ENCODE peak calls at places on chromosomes 16 and 17, in four cellular contexts. D, O, U and A are unnamed samples.

GRCh38 chr16:89581045-89581695 is 5.6 kb downstream of the CPNE7 start:
- DNase-seq in U (no peak), D (peak), O (peak), A (peak)

GRCh38 chr16:15691046-15691445 is 41.0 kb downstream of the NDE1 start:
- DNase-seq in D (no peak), U (no peak), O (no peak), A (no peak)

GRCh38 chr16:66204761-66205160 is 161.7 kb upstream of the CDH5 start:
- DNase-seq in D (peak), U (no peak), O (no peak), A (peak)

GRCh38 chr17:65820306-65820705 is 258.9 kb upstream of the AXIN2 start:
- DNase-seq in U (no peak), D (no peak), O (no peak), A (no peak)

GRCh38 chr17:66647391-66647983 is 187.4 kb upstream of the CACNG5 start:
- DNase-seq in O (peak), D (peak), U (no peak), A (no peak)

GRCh38 chr17:16456770-16457316 is 35.1 kb downstream of the LRRC75A start:
- DNase-seq in O (no peak), U (no peak), D (no peak), A (no peak)

GRCh38 chr16:75789237-75789636 is 62.9 kb upstream of the CPHXL start:
- DNase-seq in U (peak), O (peak), D (peak), A (peak)

GRCh38 chr17:12667299-12667958 is 1.7 kb downstream of the MYOCD start:
- DNase-seq in D (peak), U (peak), O (peak), A (peak)

GRCh38 chr17:20925954-20926353 is 116.9 kb downstream of the USP22 start:
- DNase-seq in U (no peak), D (no peak), O (no peak), A (no peak)

GRCh38 chr17:19337712-19338023 is 24.9 kb downstream of the B9D1 start:
- DNase-seq in U (no peak), D (no peak), O (peak), A (no peak)

DNA sequence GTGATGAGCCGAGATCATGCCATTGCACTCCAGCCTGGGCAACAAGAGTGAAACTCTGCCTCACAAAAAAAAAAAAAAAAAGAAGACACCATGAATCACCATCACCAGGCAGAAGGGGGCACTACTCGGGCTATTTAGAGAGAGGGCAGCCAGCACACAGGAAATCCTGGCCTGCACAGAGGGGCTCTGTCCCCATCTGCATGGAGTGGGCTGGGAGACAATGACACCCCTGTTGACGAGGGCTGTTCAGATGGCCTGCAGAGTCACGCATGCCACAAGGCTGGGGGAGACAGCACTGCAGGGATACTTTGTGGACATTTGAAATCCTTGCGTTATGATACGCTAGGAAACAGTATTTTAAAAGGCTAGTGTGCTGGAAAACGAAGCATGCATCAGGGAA is 48.3 kb downstream of the CUEDC1 start:
- DNase-seq in O (no peak), U (no peak), D (no peak), A (no peak)
- TF ChIP-seq CTCF in O (no peak), U (no peak), D (peak), A (no peak)

GRCh38 chr17:39096435-39097158 is 54.8 kb downstream of the PLXDC1 start:
- DNase-seq in O (no peak), U (peak), D (no peak), A (no peak)
- TF ChIP-seq CTCF in O (no peak), U (no peak), D (no peak), A (no peak)

DNA sequence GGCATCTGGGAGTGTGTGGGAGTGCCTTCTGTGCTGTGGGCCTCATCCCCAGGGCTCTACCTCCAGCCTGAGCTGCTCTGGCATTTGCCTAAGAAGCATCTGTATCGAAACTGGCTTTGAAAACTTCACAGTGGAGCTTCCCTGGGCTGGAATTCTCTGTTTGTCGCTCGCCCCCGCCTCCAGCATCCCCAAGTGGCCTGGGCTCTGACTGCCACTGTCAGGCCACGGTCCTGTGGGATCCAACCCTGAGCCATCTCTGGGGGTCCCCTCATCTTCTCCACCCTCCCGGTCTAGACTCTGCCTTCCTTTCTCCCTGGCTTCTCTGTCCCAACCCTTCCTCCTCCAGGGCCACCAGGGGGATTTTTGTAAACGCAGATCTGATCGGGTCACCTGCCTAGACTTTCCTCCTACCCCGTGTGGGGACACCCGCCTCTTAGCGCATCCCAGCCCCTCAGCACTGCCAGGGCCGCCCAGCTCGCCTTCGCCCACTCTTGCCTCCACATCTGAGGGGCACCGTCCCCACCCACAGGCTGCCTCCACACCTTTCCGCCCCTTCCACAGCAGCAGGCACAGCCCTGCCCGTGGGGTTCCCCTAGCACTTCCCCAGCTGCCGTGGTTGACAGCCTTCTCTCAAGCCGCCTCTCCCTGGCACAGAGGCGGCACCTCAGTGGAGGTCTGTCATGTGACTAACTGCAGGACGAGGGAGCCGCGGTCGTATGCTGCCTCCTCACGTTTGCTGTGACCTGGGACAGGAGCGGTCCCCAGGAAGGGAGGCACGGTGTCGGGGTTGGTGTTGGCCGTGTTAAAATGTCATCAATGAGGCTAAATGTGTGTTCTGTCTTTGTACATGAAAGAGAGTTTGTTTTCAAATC is 12.0 kb downstream of the TBC1D24 start:
- DNase-seq in O (no peak), U (peak), D (no peak), A (no peak)
- TF ChIP-seq CTCF in O (peak), U (peak), D (no peak), A (no peak)

GRCh38 chr16:85556456-85557082 is 56.6 kb upstream of the GSE1 start:
- DNase-seq in D (no peak), U (peak), O (peak), A (peak)

GRCh38 chr16:85555549-85556455 is 57.3 kb upstream of the GSE1 start:
- DNase-seq in U (peak), O (peak), D (peak), A (peak)

GRCh38 chr16:85557083-85557975 is 55.8 kb upstream of the GSE1 start:
- DNase-seq in O (peak), D (no peak), U (peak), A (peak)

GRCh38 chr16:85560932-85561247 is 52.2 kb upstream of the GSE1 start:
- DNase-seq in U (no peak), O (no peak), D (no peak), A (no peak)

GRCh38 chr16:85557976-85558589 is 55.0 kb upstream of the GSE1 start:
- DNase-seq in O (peak), U (no peak), D (no peak), A (peak)
- TF ChIP-seq CTCF in O (peak), U (no peak), D (no peak), A (no peak)

GRCh38 chr16:31016018-31016417 is 5.6 kb upstream of the STX1B start:
- DNase-seq in O (no peak), U (no peak), D (no peak), A (no peak)
- TF ChIP-seq CTCF in O (no peak), U (no peak), D (no peak), A (no peak)

GRCh38 chr16:2964416-2965223 is 545 bp downstream of the KREMEN2 start:
- DNase-seq in U (peak), D (no peak), O (peak), A (peak)
- TF ChIP-seq CTCF in U (no peak), D (no peak), O (no peak), A (no peak)